ENCODE peak calls at places on chromosomes 4 and X, in ten cellular contexts. Y is HCT116, X is NCI-H460, E is neural crest cell, T is H54, I is NCI-H1105, R is AG09309, J is fibroblast of the aortic adventitia, L is astrocyte of the spinal cord, P is adipocyte. B is an unnamed sample.

GRCh38 chrX:12917753-12918152 is 11.3 kb downstream of the TLR8 start:
- DNase-seq in Y (no peak), X (no peak), E (no peak), T (no peak), I (no peak), R (no peak), J (no peak), L (no peak), P (no peak), B (no peak)

GRCh38 chrX:69186651-69187050 is 21.4 kb upstream of the PJA1 start:
- DNase-seq in Y (no peak), X (no peak), E (no peak), T (no peak), I (no peak), R (no peak), J (no peak), L (no peak), P (no peak), B (no peak)

GRCh38 chr4:17769406-17770174 is 11.8 kb downstream of the FAM184B start:
- DNase-seq in Y (no peak), X (no peak), E (no peak), T (no peak), I (no peak), R (no peak), J (no peak), L (no peak), P (no peak), B (peak)

GRCh38 chr4:175127314-175127713 is 209.2 kb downstream of the ADAM29 start:
- DNase-seq in Y (no peak), X (no peak), E (no peak), T (no peak), I (no peak), R (peak), J (no peak), L (peak), P (peak), B (no peak)

GRCh38 chr4:76867880-76868655 is 29.9 kb downstream of the SOWAHB start:
- DNase-seq in Y (no peak), X (no peak), E (no peak), T (no peak), I (no peak), R (no peak), J (no peak), L (no peak), P (no peak), B (no peak)

GRCh38 chrX:134544189-134544588 is 84.2 kb downstream of the HPRT1 start:
- DNase-seq in Y (no peak), X (no peak), E (no peak), T (no peak), I (no peak), R (no peak), J (no peak), L (no peak), P (no peak), B (no peak)

GRCh38 chr4:144174401-144175067 is 34.0 kb upstream of the GYPA start:
- DNase-seq in Y (peak), X (peak), E (no peak), T (peak), I (peak), R (peak), J (peak), L (peak), P (peak), B (no peak)

GRCh38 chrX:132837126-132837525 is 121.3 kb downstream of the HS6ST2 start:
- DNase-seq in Y (peak), X (no peak), E (no peak), T (no peak), I (no peak), R (no peak), J (peak), L (peak), P (no peak), B (no peak)

GRCh38 chr4:8198906-8199593 is at the start of gene SH3TC1:
- DNase-seq in Y (peak), X (peak), E (peak), T (peak), I (no peak), R (no peak), J (peak), L (peak), P (peak), B (peak)

GRCh38 chr4:26719954-26720552 is 136.2 kb downstream of the TBC1D19 start:
- DNase-seq in Y (peak), X (peak), E (no peak), T (no peak), I (no peak), R (no peak), J (peak), L (peak), P (peak), B (no peak)

GRCh38 chr4:176001171-176002006 is 64.3 kb upstream of the WDR17 start:
- DNase-seq in Y (peak), X (peak), E (peak), T (peak), I (peak), R (no peak), J (peak), L (peak), P (peak), B (no peak)

GRCh38 chr4:177222776-177223175 is 86.9 kb upstream of the NEIL3 start:
- DNase-seq in Y (no peak), X (no peak), E (no peak), T (no peak), I (no peak), R (no peak), J (no peak), L (no peak), P (no peak), B (no peak)

GRCh38 chrX:154750301-154751120 is at the start of gene GAB3:
- DNase-seq in Y (no peak), X (no peak), E (no peak), T (no peak), I (peak), R (no peak), J (peak), L (peak), P (peak), B (no peak)

GRCh38 chr4:174284181-174284886 is 623 bp downstream of the CEP44 start:
- DNase-seq in Y (peak), X (peak), E (no peak), T (peak), I (no peak), R (no peak), J (peak), L (peak), P (peak), B (no peak)

GRCh38 chrX:4547218-4547836 is 833.9 kb upstream of the PRKX start:
- DNase-seq in Y (peak), X (peak), E (peak), T (peak), I (no peak), R (peak), J (peak), L (peak), P (peak), B (no peak)

GRCh38 chrX:107718156-107718621 is 57.4 kb downstream of the TSC22D3 start:
- DNase-seq in Y (peak), X (peak), E (peak), T (peak), I (peak), R (peak), J (peak), L (peak), P (peak), B (peak)